ENCODE peak calls at places on chromosomes 11 and 22, in five cellular contexts. P, E, H, N and T are unnamed samples.

GRCh38 chr11:45158210-45158644 is 11.8 kb downstream of the PRDM11 start:
- DNase-seq in P (no peak), H (no peak), N (peak), E (no peak), T (peak)

GRCh38 chr22:24995649-24996180 is 43.2 kb downstream of the KIAA1671 start:
- DNase-seq in P (no peak), N (no peak), E (no peak), H (no peak), T (no peak)

GRCh38 chr22:32676196-32676595 is 125.3 kb upstream of the TIMP3 start:
- DNase-seq in N (no peak), H (no peak), E (no peak), P (no peak), T (no peak)

GRCh38 chr11:1224491-1225385 is 1.9 kb downstream of the MUC5B start:
- DNase-seq in N (peak), H (no peak), P (no peak), E (no peak), T (no peak)

GRCh38 chr22:35601743-35602633 is 15.1 kb downstream of the MB start:
- DNase-seq in E (no peak), P (no peak), N (no peak), H (no peak), T (no peak)

GRCh38 chr11:92295175-92296137 is 70.8 kb downstream of the FAT3 start:
- DNase-seq in H (no peak), E (no peak), N (no peak), P (no peak), T (no peak)

GRCh38 chr11:3006505-3007260 is 14.6 kb upstream of the NAP1L4 start:
- DNase-seq in H (no peak), E (no peak), N (no peak), P (no peak), T (no peak)

GRCh38 chr22:29072193-29072978 is 449 bp upstream of the KREMEN1 start:
- DNase-seq in N (peak), P (peak), E (peak), H (no peak), T (peak)

GRCh38 chr11:103842191-103842590 is 194.2 kb upstream of the DDI1 start:
- DNase-seq in E (no peak), H (no peak), P (no peak), N (no peak), T (no peak)

GRCh38 chr11:26901162-26901561 is 92.8 kb upstream of the FIBIN start:
- DNase-seq in N (no peak), E (no peak), P (no peak), H (no peak), T (no peak)

GRCh38 chr11:75325713-75326438 is 25.6 kb downstream of the ARRB1 start:
- DNase-seq in P (peak), N (no peak), H (no peak), E (no peak), T (no peak)

GRCh38 chr11:64653388-64653973 is 62.5 kb downstream of the SLC22A12 start:
- DNase-seq in N (no peak), P (no peak), E (no peak), H (no peak), T (no peak)

GRCh38 chr22:24760708-24761306 is 13.7 kb downstream of the PIWIL3 start:
- DNase-seq in E (no peak), N (no peak), P (no peak), H (no peak), T (no peak)

GRCh38 chr11:76637491-76638266 is 32.9 kb downstream of the LRRC32 start:
- DNase-seq in E (no peak), H (peak), N (no peak), P (no peak), T (no peak)

GRCh38 chr11:124825876-124826275 is 25.7 kb upstream of the MSANTD2 start:
- DNase-seq in P (no peak), E (no peak), N (no peak), H (no peak), T (no peak)

GRCh38 chr22:17779286-17780115 is 5.2 kb upstream of the BID start:
- DNase-seq in E (peak), N (no peak), P (no peak), H (peak), T (no peak)

GRCh38 chr11:107928767-107929507 is 689 bp downstream of the RAB39A start:
- DNase-seq in E (no peak), H (no peak), P (no peak), N (peak), T (no peak)

GRCh38 chr11:20616908-20617307 is 17.5 kb downstream of the SLC6A5 start:
- DNase-seq in H (no peak), P (no peak), E (no peak), N (no peak), T (no peak)

GRCh38 chr11:27694992-27695391 is 5.3 kb downstream of the BDNF start:
- DNase-seq in H (no peak), P (no peak), E (peak), N (peak), T (no peak)

GRCh38 chr11:67608486-67608885 is 1.8 kb downstream of the NDUFV1 start:
- DNase-seq in P (no peak), H (no peak), N (no peak), E (no peak), T (no peak)

GRCh38 chr11:8021920-8022319 is 34.8 kb downstream of the EIF3F start:
- DNase-seq in H (no peak), P (no peak), E (no peak), N (no peak), T (no peak)

GRCh38 chr11:104165014-104165413 is 1.1 kb upstream of the PDGFD start:
- DNase-seq in H (no peak), N (no peak), E (no peak), P (no peak), T (no peak)

GRCh38 chr11:114236829-114237228 is 59.4 kb upstream of the NNMT start:
- DNase-seq in P (no peak), E (no peak), N (no peak), H (no peak), T (no peak)

GRCh38 chr11:19511413-19512183 is 201.0 kb upstream of the NAV2 start:
- DNase-seq in N (no peak), P (no peak), E (no peak), H (no peak), T (no peak)

GRCh38 chr11:46521947-46522681 is 71.7 kb downstream of the AMBRA1 start:
- DNase-seq in E (no peak), H (no peak), N (no peak), P (no peak), T (no peak)

GRCh38 chr11:134047586-134047999 is 21.3 kb upstream of the JAM3 start:
- DNase-seq in P (no peak), E (no peak), N (no peak), H (no peak), T (no peak)

GRCh38 chr22:17269224-17269606 is 50.0 kb upstream of the ADA2 start:
- DNase-seq in N (no peak), H (no peak), P (no peak), E (no peak), T (no peak)

GRCh38 chr11:82003671-82004148 is 730.0 kb downstream of the FAM181B start:
- DNase-seq in H (no peak), E (no peak), N (no peak), P (no peak), T (no peak)

GRCh38 chr22:44587004-44587793 is 89.2 kb upstream of the RTL6 start:
- DNase-seq in E (no peak), P (no peak), N (no peak), H (no peak), T (no peak)

GRCh38 chr22:27094633-27095308 is 437.4 kb downstream of the MIAT start:
- DNase-seq in H (no peak), P (no peak), E (no peak), N (no peak), T (no peak)

GRCh38 chr11:61578819-61579218 is 2.1 kb downstream of the SYT7 start:
- DNase-seq in P (no peak), H (no peak), E (no peak), N (no peak), T (no peak)

GRCh38 chr11:61575886-61576516 is 4.9 kb downstream of the SYT7 start:
- DNase-seq in E (no peak), N (no peak), P (no peak), H (no peak), T (no peak)

GRCh38 chr11:61580292-61580888 is 486 bp downstream of the SYT7 start:
- DNase-seq in N (no peak), P (no peak), H (no peak), E (peak), T (no peak)

GRCh38 chr11:61579398-61580291 is 1.2 kb downstream of the SYT7 start:
- DNase-seq in H (no peak), N (no peak), E (no peak), P (no peak), T (no peak)

GRCh38 chr11:61577383-61578118 is 3.3 kb downstream of the SYT7 start:
- DNase-seq in H (no peak), E (peak), P (no peak), N (peak), T (peak)
- TF ChIP-seq ZBTB33 in H (no peak), E (no peak), P (no peak), N (no peak), T (peak)

GRCh38 chr11:126357055-126357962 is 1.8 kb downstream of the ST3GAL4 start:
- DNase-seq in P (no peak), H (no peak), N (no peak), E (no peak), T (no peak)

GRCh38 chr11:126359431-126360048 is 4.1 kb downstream of the ST3GAL4 start:
- DNase-seq in P (no peak), N (peak), H (no peak), E (no peak), T (no peak)

GRCh38 chr11:126358763-126359160 is 3.3 kb downstream of the ST3GAL4 start:
- DNase-seq in N (no peak), P (no peak), E (no peak), H (no peak), T (no peak)

GRCh38 chr11:126360049-126360446 is 4.6 kb downstream of the ST3GAL4 start:
- DNase-seq in N (no peak), E (no peak), P (no peak), H (no peak), T (no peak)

GRCh38 chr11:126357969-126358762 is 2.7 kb downstream of the ST3GAL4 start:
- DNase-seq in P (no peak), E (no peak), N (no peak), H (no peak), T (peak)
- TF ChIP-seq ZBTB33 in P (no peak), E (no peak), N (no peak), H (no peak), T (no peak)

DNA sequence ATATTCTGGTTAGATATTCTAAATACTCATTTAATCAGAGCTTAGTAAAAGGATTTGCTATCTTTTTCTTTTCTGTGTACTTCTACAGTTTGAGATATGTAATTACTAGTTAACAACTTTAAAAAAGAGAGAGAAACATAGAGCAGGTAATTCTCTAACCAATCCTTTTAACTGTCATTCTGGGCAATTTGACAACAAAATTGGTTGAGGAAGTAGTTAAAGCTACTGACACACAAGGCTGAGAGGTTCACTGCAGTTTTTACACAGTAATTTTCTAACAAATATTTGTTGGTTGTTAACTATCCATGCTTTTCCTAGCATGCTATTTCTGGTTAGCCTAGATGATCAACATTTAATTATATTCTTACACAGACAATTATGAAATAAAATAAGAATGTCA is 3.6 kb downstream of the SOX6 start:
- DNase-seq in N (no peak), E (no peak), H (no peak), P (no peak), T (no peak)
- TF ChIP-seq ZBTB33 in N (no peak), E (no peak), H (no peak), P (no peak), T (no peak)

GRCh38 chr11:57638005-57638760 is 11.5 kb downstream of the YPEL4 start:
- DNase-seq in P (no peak), E (no peak), N (peak), H (no peak), T (peak)

GRCh38 chr11:57641011-57641410 is 8.7 kb downstream of the YPEL4 start:
- DNase-seq in P (no peak), E (peak), H (no peak), N (no peak), T (no peak)

GRCh38 chr11:57638811-57639320 is 10.8 kb downstream of the YPEL4 start:
- DNase-seq in H (no peak), P (no peak), E (no peak), N (peak), T (no peak)

GRCh38 chr11:57640068-57640800 is 9.5 kb downstream of the YPEL4 start:
- DNase-seq in P (no peak), N (no peak), E (no peak), H (no peak), T (no peak)

DNA sequence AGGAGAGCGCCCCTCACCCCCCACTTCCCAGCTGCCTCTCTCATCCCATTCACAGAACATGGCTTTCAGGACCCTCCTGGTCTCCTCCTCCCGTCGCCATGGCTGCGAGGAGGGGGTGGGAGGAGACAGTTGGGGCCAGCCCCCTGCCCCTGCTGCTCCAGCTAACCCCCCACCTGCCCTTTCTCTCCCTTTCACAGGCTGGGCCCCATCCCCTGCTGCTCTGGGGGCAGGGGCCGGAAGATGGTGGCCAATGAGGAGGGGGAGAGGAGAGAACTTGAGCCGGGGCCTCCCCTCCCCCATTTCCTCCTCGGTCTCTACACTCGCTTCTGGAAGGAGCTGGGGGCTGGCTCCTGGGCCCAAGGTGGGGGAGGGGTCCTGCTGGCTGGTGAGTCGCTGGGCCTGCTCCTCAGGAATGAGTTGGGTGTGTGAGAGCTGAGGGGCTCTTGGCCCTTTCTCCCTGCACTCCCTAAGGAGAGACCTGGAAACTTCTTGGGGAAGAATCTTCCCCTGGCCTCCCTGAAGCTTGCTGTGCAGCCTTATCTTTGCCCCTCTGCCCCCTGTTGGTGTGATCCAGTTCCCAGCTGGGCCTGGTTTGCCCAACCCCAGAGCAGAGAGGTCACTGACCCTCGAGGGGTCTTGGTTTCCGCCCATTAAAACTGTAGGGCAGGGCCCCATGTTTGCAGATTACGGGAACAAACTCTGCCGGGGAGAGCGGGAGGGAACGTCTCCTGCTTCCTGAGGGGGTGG is 10.2 kb downstream of the YPEL4 start:
- DNase-seq in N (peak), E (no peak), H (no peak), P (no peak), T (peak)
- TF ChIP-seq ZBTB33 in N (no peak), E (no peak), H (no peak), P (no peak), T (no peak)

DNA sequence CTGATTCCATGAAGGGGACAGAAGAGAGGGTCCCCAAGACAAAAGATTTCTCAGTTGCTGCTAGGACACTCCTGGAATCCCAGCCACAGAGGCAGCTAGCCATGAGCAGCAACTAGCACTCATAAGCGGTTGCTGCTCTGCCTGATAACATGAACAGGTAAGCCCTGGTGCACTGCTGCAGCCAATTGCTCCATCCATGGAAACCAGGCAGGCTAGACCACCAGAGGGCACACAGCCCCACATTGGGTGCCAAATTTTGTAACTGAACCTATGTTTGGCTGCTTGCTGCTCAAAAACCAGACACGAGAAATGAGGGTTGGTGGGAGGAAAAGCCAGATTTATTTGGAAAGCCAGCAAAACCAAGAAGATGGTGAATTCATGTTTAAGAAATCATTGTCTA is 21.9 kb upstream of the QSER1 start:
- DNase-seq in H (no peak), N (peak), E (peak), P (no peak), T (no peak)
- TF ChIP-seq ZBTB33 in H (no peak), N (no peak), E (no peak), P (no peak), T (no peak)

DNA sequence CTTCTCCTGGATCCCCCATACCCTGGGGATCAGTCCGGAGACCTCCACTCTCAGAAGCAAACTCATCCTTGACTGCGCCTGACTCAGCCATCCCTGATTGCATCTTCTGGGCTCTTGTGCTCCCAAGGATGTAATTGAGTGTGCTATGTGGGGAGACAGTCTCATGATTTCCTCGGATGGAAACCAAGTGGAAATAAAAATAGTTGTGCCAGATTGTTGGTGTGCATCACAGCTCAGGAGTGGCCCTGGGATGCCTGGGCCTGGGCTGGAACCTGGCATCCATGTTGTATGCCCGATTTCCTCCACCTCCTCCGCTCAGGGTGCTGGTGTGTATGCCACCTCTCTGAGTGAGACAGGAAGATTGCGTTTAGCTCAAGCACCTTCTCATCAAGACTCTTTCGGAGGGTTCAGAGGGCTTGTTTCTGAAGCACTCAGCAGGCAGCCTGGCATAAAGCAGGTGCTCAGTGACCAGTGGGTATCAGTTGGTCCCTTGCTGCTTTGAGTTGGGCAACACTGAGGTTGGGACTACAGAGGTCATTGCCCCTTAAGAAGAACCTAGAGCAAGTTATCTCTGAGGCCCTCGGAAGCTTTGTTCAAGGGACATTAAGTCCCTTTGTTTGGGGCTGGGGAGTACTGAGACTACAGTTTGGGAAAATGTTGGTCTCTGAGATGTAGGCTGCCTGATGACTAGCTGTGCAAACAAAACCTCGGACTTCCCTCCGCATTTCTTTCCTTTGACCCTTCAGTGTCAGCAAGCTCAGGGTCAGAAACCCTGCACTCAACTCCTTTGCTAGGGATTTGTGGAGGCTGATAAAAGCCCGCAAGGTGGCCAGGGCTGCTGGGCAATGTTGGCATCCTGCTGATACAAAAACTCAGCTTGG is 24.8 kb upstream of the MICAL2 start:
- DNase-seq in N (no peak), H (no peak), E (no peak), P (no peak), T (peak)
- TF ChIP-seq ZBTB33 in N (no peak), H (no peak), E (no peak), P (no peak), T (no peak)

DNA sequence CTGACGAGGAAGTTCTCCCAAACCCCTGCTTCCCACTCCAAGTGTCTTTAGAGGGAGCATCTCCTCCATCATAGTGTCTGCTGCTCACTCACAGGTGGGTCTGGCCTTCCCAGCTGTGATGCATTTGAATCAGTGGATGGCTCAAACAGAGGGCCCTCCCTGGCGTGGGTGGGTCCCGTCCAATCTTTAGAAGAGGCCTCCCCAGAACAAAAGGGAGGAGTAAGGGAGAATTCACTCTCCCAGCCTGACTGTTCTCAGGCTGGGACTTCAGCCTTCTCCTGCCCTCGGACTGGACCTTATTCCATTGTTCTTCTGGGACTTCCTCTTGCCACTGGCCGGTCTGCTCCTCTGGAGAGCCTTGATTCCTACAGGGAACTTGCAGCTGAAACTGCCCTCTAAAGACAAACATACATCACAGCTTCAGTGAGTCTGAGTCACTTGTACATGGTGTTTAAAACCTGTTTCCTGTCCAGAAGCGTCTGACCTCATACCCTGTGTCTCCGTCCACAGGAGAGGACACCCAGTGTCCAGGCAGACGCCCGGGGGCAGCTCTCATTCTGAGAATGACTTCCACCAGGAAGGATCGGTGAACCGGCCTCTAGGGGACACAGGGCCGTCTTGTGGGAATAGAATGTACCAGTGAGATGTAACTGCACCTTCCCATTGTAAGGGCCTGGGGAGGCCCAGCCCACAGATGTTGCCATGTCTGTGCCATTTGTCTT is 234.7 kb downstream of the BRD1 start:
- DNase-seq in N (no peak), E (no peak), P (no peak), H (no peak), T (no peak)
- TF ChIP-seq ZBTB33 in N (no peak), E (no peak), P (no peak), H (no peak), T (no peak)